ENCODE peak calls at places on chromosomes 4 and X, in five cellular contexts. A is breast epithelium, F is psoas muscle, W is AG10803, S is A549. V is an unnamed sample.

GRCh38 chrX:49204017-49204416 is 4.0 kb upstream of the SYP start:
- DNase-seq in A (no peak), F (no peak), W (no peak), S (no peak), V (no peak)

GRCh38 chrX:23838953-23839352 is 56.0 kb downstream of the SAT1 start:
- DNase-seq in A (no peak), F (no peak), W (no peak), S (no peak), V (no peak)

GRCh38 chr4:31530555-31530954 is 810.4 kb downstream of the PCDH7 start:
- DNase-seq in A (no peak), F (no peak), W (no peak), S (no peak), V (no peak)

GRCh38 chr4:130722370-130722769 is 1626.4 kb downstream of the C4orf33 start:
- DNase-seq in A (no peak), F (no peak), W (no peak), S (no peak), V (no peak)

GRCh38 chrX:23832750-23833149 is 49.8 kb downstream of the SAT1 start:
- DNase-seq in A (no peak), F (no peak), W (no peak), S (no peak), V (no peak)

GRCh38 chrX:11557120-11557519 is 108.6 kb downstream of the ARHGAP6 start:
- DNase-seq in A (no peak), F (no peak), W (peak), S (peak), V (no peak)

GRCh38 chr4:83757121-83757621 is 221.3 kb downstream of the GPAT3 start:
- DNase-seq in A (no peak), F (no peak), W (peak), S (no peak), V (no peak)

GRCh38 chr4:34280131-34280530 is 1964.2 kb downstream of the ARAP2 start:
- DNase-seq in A (no peak), F (no peak), W (no peak), S (no peak), V (no peak)

GRCh38 chr4:53905281-53905934 is 159.0 kb downstream of the CHIC2 start:
- DNase-seq in A (no peak), F (no peak), W (peak), S (no peak), V (no peak)

GRCh38 chrX:15310117-15310516 is 5.3 kb downstream of the ASB11 start:
- DNase-seq in A (no peak), F (no peak), W (peak), S (no peak), V (no peak)

GRCh38 chr4:144579411-144580020 is 66.4 kb upstream of the HHIP start:
- DNase-seq in A (no peak), F (no peak), W (peak), S (no peak), V (no peak)

GRCh38 chr4:83582289-83582756 is 46.4 kb downstream of the GPAT3 start:
- DNase-seq in A (peak), F (peak), W (peak), S (no peak), V (no peak)

GRCh38 chr4:177393236-177393635 is 49.0 kb downstream of the AGA start:
- DNase-seq in A (no peak), F (no peak), W (no peak), S (no peak), V (peak)

GRCh38 chrX:70196961-70197805 is 19.9 kb downstream of the DGAT2L6 start:
- DNase-seq in A (no peak), F (no peak), W (peak), S (peak), V (peak)

GRCh38 chr4:123824524-123824923 is 427.9 kb downstream of the SPRY1 start:
- DNase-seq in A (no peak), F (no peak), W (no peak), S (no peak), V (no peak)

GRCh38 chrX:112820364-112821308 is 20.0 kb downstream of the AMOT start:
- DNase-seq in A (no peak), F (no peak), W (no peak), S (no peak), V (no peak)

GRCh38 chr4:172169871-172170270 is 356.7 kb downstream of the GALNTL6 start:
- DNase-seq in A (no peak), F (no peak), W (no peak), S (no peak), V (no peak)

GRCh38 chr4:100803751-100804150 is 285.9 kb upstream of the EMCN start:
- DNase-seq in A (no peak), F (no peak), W (no peak), S (no peak), V (no peak)

GRCh38 chr4:173181769-173182374 is 13.3 kb downstream of the GALNT7 start:
- DNase-seq in A (no peak), F (no peak), W (peak), S (no peak), V (no peak)

GRCh38 chr4:10296730-10297129 is 160.5 kb downstream of the ZNF518B start:
- DNase-seq in A (peak), F (no peak), W (peak), S (no peak), V (no peak)

GRCh38 chr4:176422031-176422430 is 102.3 kb downstream of the SPCS3 start:
- DNase-seq in A (no peak), F (no peak), W (no peak), S (no peak), V (no peak)

GRCh38 chr4:152431287-152431686 is 104.6 kb downstream of the FBXW7 start:
- DNase-seq in A (no peak), F (no peak), W (no peak), S (no peak), V (no peak)

GRCh38 chr4:113972781-113973180 is 6.7 kb downstream of the ARSJ start:
- DNase-seq in A (no peak), F (no peak), W (no peak), S (no peak), V (no peak)

GRCh38 chr4:150337709-150338108 is 244.2 kb upstream of the MAB21L2 start:
- DNase-seq in A (no peak), F (no peak), W (peak), S (no peak), V (no peak)

GRCh38 chrX:45715787-45716186 is 515.1 kb upstream of the DIPK2B start:
- DNase-seq in A (no peak), F (no peak), W (peak), S (no peak), V (no peak)

GRCh38 chrX:72409993-72410392 is 104.3 kb upstream of the CITED1 start:
- DNase-seq in A (no peak), F (no peak), W (no peak), S (no peak), V (no peak)

GRCh38 chr4:74038161-74039064 is at the start of gene CXCL3:
- DNase-seq in A (peak), F (peak), W (peak), S (peak), V (no peak)

GRCh38 chr4:6765703-6766102 is 16.8 kb upstream of the KIAA0232 start:
- DNase-seq in A (no peak), F (no peak), W (no peak), S (no peak), V (no peak)

GRCh38 chr4:6761540-6762243 is 20.8 kb upstream of the KIAA0232 start:
- DNase-seq in A (peak), F (no peak), W (no peak), S (no peak), V (no peak)

GRCh38 chr4:6762244-6762615 is 20.3 kb upstream of the KIAA0232 start:
- DNase-seq in A (no peak), F (no peak), W (no peak), S (no peak), V (no peak)

GRCh38 chr4:6764976-6765620 is 17.4 kb upstream of the KIAA0232 start:
- DNase-seq in A (no peak), F (no peak), W (no peak), S (no peak), V (no peak)

GRCh38 chr4:6763330-6763851 is 19.1 kb upstream of the KIAA0232 start:
- DNase-seq in A (peak), F (no peak), W (no peak), S (no peak), V (no peak)
- TF ChIP-seq CTCF in A (no peak), F (no peak), W (peak), S (no peak), V (no peak)

GRCh38 chr4:1035510-1035909 is 24.1 kb downstream of the FGFRL1 start:
- DNase-seq in A (peak), F (no peak), W (peak), S (no peak), V (no peak)
- TF ChIP-seq CTCF in A (no peak), F (no peak), W (no peak), S (no peak), V (no peak)

GRCh38 chrX:50680990-50681389 is 133.0 kb downstream of the SHROOM4 start:
- DNase-seq in A (no peak), F (no peak), W (no peak), S (no peak), V (no peak)
- TF ChIP-seq CTCF in A (no peak), F (peak), W (peak), S (no peak), V (no peak)

GRCh38 chrX:150536455-150537116 is 31.8 kb upstream of the MTM1 start:
- DNase-seq in A (no peak), F (no peak), W (no peak), S (peak), V (no peak)
- TF ChIP-seq CTCF in A (no peak), F (no peak), W (no peak), S (no peak), V (no peak)

GRCh38 chr4:112766422-112766821 is 129.5 kb downstream of the LARP7 start:
- DNase-seq in A (no peak), F (no peak), W (peak), S (no peak), V (no peak)
- TF ChIP-seq CTCF in A (no peak), F (no peak), W (peak), S (peak), V (no peak)

GRCh38 chrX:16666541-16666940 is 16.6 kb downstream of the S100G start:
- DNase-seq in A (no peak), F (no peak), W (peak), S (no peak), V (no peak)

GRCh38 chrX:16665089-16665488 is 15.1 kb downstream of the S100G start:
- DNase-seq in A (no peak), F (no peak), W (peak), S (no peak), V (no peak)

GRCh38 chrX:16662402-16662801 is 12.4 kb downstream of the S100G start:
- DNase-seq in A (no peak), F (no peak), W (no peak), S (no peak), V (no peak)

GRCh38 chrX:16664059-16664458 is 14.1 kb downstream of the S100G start:
- DNase-seq in A (no peak), F (no peak), W (no peak), S (no peak), V (no peak)

DNA sequence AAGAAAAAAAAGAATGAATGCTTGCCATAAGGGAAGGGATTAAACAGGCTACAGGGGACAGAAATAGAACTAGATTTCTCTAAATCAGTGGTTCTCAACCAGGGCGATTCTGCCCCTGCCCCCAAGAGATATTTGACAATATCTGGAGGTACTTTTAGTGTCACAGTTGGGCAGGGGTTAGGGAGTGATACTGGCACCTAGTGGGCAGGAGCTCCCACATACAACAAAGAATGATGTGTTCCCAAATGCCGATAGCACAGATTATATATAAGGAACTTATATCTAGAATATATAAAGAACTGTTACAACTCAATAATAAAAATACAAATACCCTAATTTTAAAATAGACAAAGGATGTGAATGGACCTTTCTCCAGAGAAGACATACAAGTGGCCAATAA is 14.7 kb downstream of the S100G start:
- DNase-seq in A (no peak), F (no peak), W (no peak), S (no peak), V (no peak)
- TF ChIP-seq CTCF in A (no peak), F (no peak), W (no peak), S (no peak), V (no peak)

GRCh38 chr4:13881880-13882279 is 254.4 kb upstream of the BOD1L1 start:
- DNase-seq in A (no peak), F (no peak), W (no peak), S (no peak), V (no peak)
- TF ChIP-seq CTCF in A (no peak), F (no peak), W (peak), S (no peak), V (no peak)

V was measured in natural killer cell.